ENCODE peak calls at places on chromosomes 1 and 21, in six cellular contexts. P, F, O, T, W and N are unnamed samples.
A peak's percentile ranks its signal among the peaks of the same experiment; 100 is the strongest.

GRCh38 chr1:156394082-156394481 is 25.1 kb downstream of the RHBG start:
- DNase-seq in P (no peak), F (no peak), O (no peak), T (no peak), W (no peak), N (no peak)

GRCh38 chr1:10628685-10629084 is 153.9 kb downstream of the PEX14 start:
- DNase-seq in P (peak; percentile 87), F (no peak), O (no peak), T (no peak), W (peak; percentile 58), N (no peak)

GRCh38 chr1:4089421-4090175 is 189.5 kb upstream of the C1orf174 start:
- DNase-seq in P (no peak), F (no peak), O (no peak), T (no peak), W (no peak), N (no peak)

GRCh38 chr21:29538115-29538514 is 239.4 kb downstream of the BACH1 start:
- DNase-seq in P (peak; percentile 84), F (peak; percentile 64), O (no peak), T (no peak), W (peak; percentile 41), N (peak; percentile 74)

GRCh38 chr1:39692152-39693064 is 1.2 kb upstream of the HPCAL4 start:
- DNase-seq in P (no peak), F (no peak), O (no peak), T (peak; percentile 25), W (no peak), N (peak; percentile 12)

GRCh38 chr21:46661211-46661625 is 25.7 kb downstream of the PRMT2 start:
- DNase-seq in P (peak; percentile 93), F (peak; percentile 60), O (no peak), T (no peak), W (peak; percentile 91), N (peak; percentile 96)

GRCh38 chr21:27674037-27674436 is 707.1 kb upstream of the ADAMTS5 start:
- DNase-seq in P (peak; percentile 89), F (peak; percentile 88), O (no peak), T (no peak), W (peak; percentile 87), N (peak; percentile 92)

GRCh38 chr1:226110249-226111108 is 48.0 kb downstream of the H3-3A start:
- DNase-seq in P (peak; percentile 63), F (no peak), O (peak; percentile 46), T (peak; percentile 46), W (peak; percentile 69), N (peak; percentile 83)

GRCh38 chr21:37357691-37358090 is 8.9 kb upstream of the DYRK1A start:
- DNase-seq in P (no peak), F (no peak), O (no peak), T (no peak), W (no peak), N (no peak)

GRCh38 chr1:55305735-55306134 is 90.6 kb upstream of the USP24 start:
- DNase-seq in P (peak; percentile 47), F (no peak), O (no peak), T (no peak), W (no peak), N (peak; percentile 42)

GRCh38 chr1:31944205-31945089 is 6.3 kb upstream of the PTP4A2 start:
- DNase-seq in P (peak; percentile 88), F (peak; percentile 85), O (peak; percentile 87), T (peak; percentile 85), W (peak; percentile 98), N (peak; percentile 93)

GRCh38 chr1:59497616-59498015 is 200.7 kb downstream of the FGGY start:
- DNase-seq in P (no peak), F (no peak), O (no peak), T (no peak), W (no peak), N (no peak)

GRCh38 chr1:19435181-19435580 is 50.2 kb downstream of the CAPZB start:
- DNase-seq in P (peak; percentile 86), F (no peak), O (no peak), T (no peak), W (peak; percentile 91), N (peak; percentile 74)

GRCh38 chr21:44589586-44590305 is 2.6 kb downstream of the KRTAP10-6 start:
- DNase-seq in P (no peak), F (no peak), O (no peak), T (no peak), W (no peak), N (no peak)

GRCh38 chr1:172359531-172359991 is 60.9 kb upstream of the C1orf105 start:
- DNase-seq in P (peak; percentile 89), F (no peak), O (no peak), T (no peak), W (peak; percentile 76), N (peak; percentile 30)
- H3K4me3 ChIP-seq in P (no peak overlapping the region), F (no peak overlapping the region), O (no peak overlapping the region), T (no peak overlapping the region), W (no peak overlapping the region), N (no peak overlapping the region)

DNA sequence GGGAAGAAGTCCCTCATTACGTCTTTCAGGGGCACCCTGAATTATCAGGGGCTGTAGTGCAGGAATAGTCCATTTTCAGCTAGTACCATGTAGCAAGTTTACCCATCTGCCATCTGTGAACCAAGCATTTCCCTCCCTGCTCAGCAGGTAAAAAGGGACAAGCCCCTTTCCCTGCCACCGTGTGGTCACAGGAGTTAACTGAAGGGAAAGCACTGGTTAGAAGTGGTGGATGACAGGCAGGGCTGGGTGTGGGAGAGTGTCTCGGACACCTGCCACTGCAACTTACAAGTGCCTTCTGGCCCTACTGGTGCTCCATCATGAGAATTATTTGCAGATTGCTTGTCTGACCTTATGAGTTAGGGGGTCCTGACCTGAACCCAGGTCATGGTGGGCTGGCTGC is 32.0 kb upstream of the IGSF5 start:
- DNase-seq in P (no peak), F (no peak), O (no peak), T (no peak), W (no peak), N (no peak)
- TF ChIP-seq CTCF in P (no peak), F (no peak), O (no peak), T (no peak), W (no peak), N (no peak)

DNA sequence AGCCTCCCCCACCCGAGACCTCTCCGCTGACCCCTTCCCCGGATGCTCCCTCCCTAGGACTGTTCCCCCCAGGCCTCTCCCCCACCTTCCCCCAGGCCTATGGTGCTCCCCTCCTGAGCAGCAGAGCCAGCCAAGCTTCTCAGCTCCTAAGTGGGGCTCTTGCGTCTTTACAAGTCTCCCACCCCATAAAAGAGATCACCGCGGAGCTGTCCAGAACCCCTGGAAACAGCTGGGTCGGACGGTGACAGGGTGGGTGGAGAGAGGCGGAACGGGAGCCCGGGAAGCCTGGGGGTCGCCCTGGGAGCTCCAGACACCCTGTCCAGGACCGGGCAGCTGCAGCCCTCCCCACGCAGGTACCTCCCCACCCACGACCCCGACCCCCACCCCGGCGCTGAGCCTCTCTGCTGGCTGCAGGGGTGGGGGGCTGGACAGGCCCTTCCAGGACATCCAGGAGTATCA is 61.2 kb downstream of the WNT9A start:
- DNase-seq in P (no peak), F (no peak), O (no peak), T (no peak), W (no peak), N (no peak)
- H3K4me3 ChIP-seq in P (no peak overlapping the region), F (no peak overlapping the region), O (no peak overlapping the region), T (peak overlapping the region; percentile 59), W (no peak overlapping the region), N (no peak overlapping the region)

GRCh38 chr21:35990609-35991008 is 69.7 kb downstream of the SETD4 start:
- DNase-seq in P (no peak), F (no peak), O (no peak), T (no peak), W (no peak), N (no peak)

GRCh38 chr21:35993875-35994490 is 66.3 kb downstream of the SETD4 start:
- DNase-seq in P (no peak), F (no peak), O (no peak), T (no peak), W (no peak), N (no peak)

GRCh38 chr21:35989185-35989735 is 71.1 kb downstream of the SETD4 start:
- DNase-seq in P (no peak), F (no peak), O (peak; percentile 57), T (no peak), W (peak; percentile 8), N (peak; percentile 1)

GRCh38 chr21:35988396-35989140 is 71.8 kb downstream of the SETD4 start:
- DNase-seq in P (no peak), F (no peak), O (no peak), T (no peak), W (no peak), N (no peak)

GRCh38 chr21:35991131-35991530 is 69.2 kb downstream of the SETD4 start:
- DNase-seq in P (no peak), F (no peak), O (no peak), T (no peak), W (no peak), N (no peak)
- TF ChIP-seq CTCF in P (no peak), F (no peak), O (no peak), T (no peak), W (no peak), N (no peak)

DNA sequence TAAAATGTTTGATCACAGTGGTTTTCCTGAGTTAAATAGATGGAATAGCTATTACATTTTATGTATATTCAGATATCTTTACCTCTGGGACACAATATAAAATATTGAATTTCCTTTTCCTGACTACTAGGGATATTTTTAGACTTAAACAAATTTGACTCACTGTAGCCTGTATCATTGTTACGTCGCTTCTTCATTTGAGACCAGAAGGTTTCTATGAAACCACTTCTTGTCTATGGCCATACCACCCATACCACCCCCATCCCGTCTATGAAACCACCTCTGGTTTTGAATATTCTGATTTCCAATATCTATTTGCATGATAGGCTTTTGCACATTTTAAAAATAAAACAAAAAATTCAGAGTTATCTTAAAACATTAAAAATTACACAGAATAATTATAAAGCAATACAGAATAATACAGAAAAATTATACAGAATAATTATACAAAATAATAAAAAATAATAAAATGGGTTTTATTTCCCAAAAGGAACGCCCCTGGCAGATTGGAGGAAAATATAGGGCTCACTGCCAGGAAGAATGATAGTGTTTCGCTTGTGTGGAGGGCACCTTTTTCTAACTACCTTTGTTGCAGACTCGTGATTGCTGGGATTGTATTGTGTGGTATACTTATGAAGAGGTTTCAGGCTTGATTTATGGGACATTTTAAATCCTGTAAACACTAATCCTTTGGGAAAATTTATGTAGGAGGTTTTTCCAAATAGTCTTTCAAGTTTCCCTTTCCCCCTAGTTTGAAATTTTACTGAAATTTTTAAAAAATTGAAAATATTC is 4.7 kb downstream of the SPEN start:
- DNase-seq in P (no peak), F (no peak), O (no peak), T (no peak), W (no peak), N (no peak)
- H3K4me3 ChIP-seq in P (no peak overlapping the region), F (no peak overlapping the region), O (no peak overlapping the region), T (no peak overlapping the region), W (no peak overlapping the region), N (no peak overlapping the region)